ENCODE peak calls at places on chromosome 22, in ten cellular contexts. O, D, U, C, I, A, K, F, N and M are unnamed samples.

GRCh38 chr22:20095521-20095920 is 15.5 kb downstream of the DGCR8 start:
- DNase-seq in O (no peak), D (no peak), U (no peak), C (no peak), I (no peak), A (no peak), K (no peak), F (no peak), N (no peak), M (no peak)

GRCh38 chr22:48523761-48524160 is 1303.9 kb downstream of the BRD1 start:
- DNase-seq in O (no peak), D (no peak), U (no peak), C (no peak), I (no peak), A (no peak), K (no peak), F (no peak), N (no peak), M (no peak)

GRCh38 chr22:20803696-20804324 is 29.9 kb downstream of the SERPIND1 start:
- DNase-seq in O (peak; percentile 52), D (peak; percentile 76), U (peak; percentile 67), C (no peak), I (peak; percentile 44), A (peak; percentile 36), K (peak; percentile 53), F (peak; percentile 50), N (no peak), M (no peak)

GRCh38 chr22:24105018-24105360 is 76.3 kb upstream of the SUSD2 start:
- DNase-seq in O (no peak), D (peak; percentile 4), U (no peak), C (no peak), I (peak; percentile 51), A (no peak), K (no peak), F (peak; percentile 34), N (no peak), M (no peak)

GRCh38 chr22:49086606-49087157 is 741.0 kb downstream of the BRD1 start:
- DNase-seq in O (no peak), D (peak; percentile 63), U (no peak), C (peak; percentile 19), I (no peak), A (no peak), K (no peak), F (no peak), N (no peak), M (no peak)

GRCh38 chr22:40196628-40197027 is 18.9 kb downstream of the TNRC6B start:
- DNase-seq in O (no peak), D (no peak), U (no peak), C (no peak), I (peak; percentile 97), A (peak; percentile 90), K (no peak), F (peak; percentile 88), N (no peak), M (peak; percentile 87)

GRCh38 chr22:37623075-37624016 is 14.7 kb downstream of the GGA1 start:
- DNase-seq in O (peak; percentile 87), D (peak; percentile 93), U (peak; percentile 86), C (peak; percentile 84), I (peak; percentile 43), A (no peak), K (peak; percentile 65), F (peak; percentile 60), N (peak; percentile 73), M (no peak)

GRCh38 chr22:43897751-43898261 is 6.0 kb upstream of the PNPLA5 start:
- DNase-seq in O (no peak), D (no peak), U (no peak), C (no peak), I (peak; percentile 87), A (peak; percentile 79), K (no peak), F (peak; percentile 45), N (no peak), M (peak; percentile 31)

GRCh38 chr22:20752873-20753272 is 21.0 kb upstream of the SERPIND1 start:
- DNase-seq in O (no peak), D (no peak), U (no peak), C (no peak), I (no peak), A (no peak), K (no peak), F (no peak), N (no peak), M (no peak)

GRCh38 chr22:31637938-31638618 is 23.9 kb downstream of the PISD start:
- DNase-seq in O (no peak), D (peak; percentile 89), U (no peak), C (no peak), I (no peak), A (peak; percentile 30), K (no peak), F (peak; percentile 49), N (no peak), M (no peak)
- H3K4me3 ChIP-seq in O (no peak overlapping the region), D (peak overlapping the region; percentile 34), U (no peak overlapping the region), C (peak overlapping the region; percentile 38), I (no peak overlapping the region), A (no peak overlapping the region), K (no peak overlapping the region), F (no peak overlapping the region), N (no peak overlapping the region), M (no peak overlapping the region)

DNA sequence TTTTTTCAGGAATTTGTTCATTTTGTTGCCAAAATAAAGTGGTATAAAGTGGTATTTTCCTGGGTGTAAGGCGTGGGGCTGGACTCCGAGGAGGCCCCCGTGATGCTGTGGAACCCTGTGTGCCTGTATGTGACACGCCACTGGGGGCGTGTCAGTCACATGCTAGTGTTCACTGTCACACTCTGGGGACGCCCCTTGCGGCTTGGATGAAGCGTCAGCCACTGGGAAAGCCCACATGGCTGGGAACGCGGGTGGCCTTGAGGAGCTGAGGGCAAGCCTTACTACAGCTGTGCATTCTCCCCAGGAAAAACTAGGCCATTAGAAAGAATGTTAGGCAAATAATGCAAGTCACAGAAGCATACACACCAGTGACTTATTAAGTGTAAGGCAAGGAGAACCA is 77.0 kb upstream of the SLC25A18 start:
- DNase-seq in O (no peak), D (no peak), U (no peak), C (peak; percentile 64), I (no peak), A (no peak), K (no peak), F (no peak), N (no peak), M (no peak)
- TF ChIP-seq CTCF in O (no peak), D (no peak), U (no peak), C (no peak), I (no peak), A (no peak), K (no peak), F (no peak), N (no peak), M (no peak)

GRCh38 chr22:26902401-26903029 is 245.1 kb downstream of the MIAT start:
- DNase-seq in O (no peak), D (no peak), U (no peak), C (no peak), I (no peak), A (no peak), K (no peak), F (no peak), N (no peak), M (no peak)
- H3K4me3 ChIP-seq in O (no peak overlapping the region), D (no peak overlapping the region), U (peak overlapping the region; percentile 45), C (no peak overlapping the region), I (no peak overlapping the region), A (no peak overlapping the region), K (no peak overlapping the region), F (no peak overlapping the region), N (no peak overlapping the region), M (no peak overlapping the region)

GRCh38 chr22:45402466-45402865 is 10.9 kb downstream of the SMC1B start:
- DNase-seq in O (no peak), D (no peak), U (no peak), C (no peak), I (no peak), A (no peak), K (no peak), F (no peak), N (no peak), M (no peak)

GRCh38 chr22:45398214-45398613 is 15.2 kb downstream of the SMC1B start:
- DNase-seq in O (no peak), D (no peak), U (no peak), C (no peak), I (no peak), A (no peak), K (no peak), F (no peak), N (no peak), M (no peak)

GRCh38 chr22:45400046-45400445 is 13.4 kb downstream of the SMC1B start:
- DNase-seq in O (no peak), D (no peak), U (no peak), C (no peak), I (no peak), A (no peak), K (no peak), F (no peak), N (no peak), M (no peak)

DNA sequence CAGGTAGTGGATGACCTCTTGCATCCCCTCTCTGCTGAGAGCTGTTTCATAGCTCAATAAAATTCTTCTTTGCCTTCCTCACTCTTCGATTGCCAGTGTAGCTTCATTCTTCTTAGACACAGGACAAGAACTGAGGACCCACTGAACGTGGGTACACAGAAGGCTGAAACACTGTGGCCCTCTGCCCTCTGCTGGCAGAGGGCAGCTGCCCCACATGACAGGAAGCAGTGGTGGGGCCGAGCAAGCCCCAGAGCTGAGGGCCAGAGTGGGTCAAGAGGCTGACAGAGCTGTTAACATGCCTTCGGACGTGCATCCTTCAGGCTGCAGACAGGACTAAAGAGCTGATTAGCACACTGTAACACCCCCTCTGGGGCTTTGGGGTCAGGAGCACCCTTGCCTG is 15.6 kb downstream of the SMC1B start:
- DNase-seq in O (no peak), D (no peak), U (peak; percentile 20), C (no peak), I (no peak), A (no peak), K (no peak), F (no peak), N (no peak), M (no peak)
- TF ChIP-seq CTCF in O (no peak), D (peak; percentile 18), U (peak; percentile 40), C (no peak), I (no peak), A (no peak), K (no peak), F (no peak), N (no peak), M (no peak)

GRCh38 chr22:18081416-18081815 is 3.6 kb downstream of the PEX26 start:
- DNase-seq in O (no peak), D (no peak), U (no peak), C (no peak), I (no peak), A (no peak), K (no peak), F (no peak), N (no peak), M (no peak)
- H3K4me3 ChIP-seq in O (no peak overlapping the region), D (no peak overlapping the region), U (no peak overlapping the region), C (no peak overlapping the region), I (no peak overlapping the region), A (no peak overlapping the region), K (no peak overlapping the region), F (no peak overlapping the region), N (no peak overlapping the region), M (no peak overlapping the region)

DNA sequence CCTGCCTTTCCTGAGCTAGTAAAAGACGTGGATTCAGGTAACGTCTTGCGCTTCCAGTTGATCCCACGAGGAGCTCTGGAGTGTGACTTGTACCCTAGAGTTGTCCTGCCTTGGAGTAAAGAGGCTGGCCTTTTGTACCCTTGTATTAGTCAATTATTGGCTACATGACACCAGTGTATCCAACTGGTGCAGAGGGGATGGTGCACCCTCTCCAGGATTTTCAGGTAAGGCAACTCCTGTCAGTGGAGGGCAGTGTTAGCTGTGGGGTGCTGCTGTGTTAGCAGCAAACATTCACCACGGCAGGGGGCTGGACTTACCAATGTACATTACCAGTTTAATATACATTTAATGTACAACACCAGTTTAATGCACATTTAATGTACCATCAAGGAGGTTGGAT is 233.5 kb downstream of the MIAT start:
- DNase-seq in O (no peak), D (no peak), U (peak; percentile 31), C (no peak), I (no peak), A (no peak), K (peak; percentile 41), F (no peak), N (no peak), M (no peak)
- TF ChIP-seq CTCF in O (no peak), D (no peak), U (peak; percentile 30), C (no peak), I (no peak), A (peak; percentile 17), K (no peak), F (no peak), N (no peak), M (peak; percentile 32)